ENCODE peak calls at places on chromosomes 12 and 14, in nine cellular contexts. Z is CD8-positive, alpha-beta T cell; R is lower lobe of right lung; N is psoas muscle; T is GM23338; P is endodermal cell; C is A549; K is pancreas; S is HL-60. J is an unnamed sample.

GRCh38 chr12:81705586-81705985 is 53.6 kb downstream of the PPFIA2 start:
- DNase-seq in P (no peak), T (no peak), N (no peak), C (no peak), S (no peak), Z (no peak), K (no peak), R (no peak), J (no peak)

GRCh38 chr12:56158926-56159461 is 835 bp downstream of the MYL6 start:
- DNase-seq in S (peak; percentile 76), R (peak; percentile 93), K (peak; percentile 81), C (peak; percentile 50), N (peak; percentile 78), T (peak; percentile 83), Z (no peak), P (peak; percentile 89), J (no peak)

GRCh38 chr12:1633459-1633858 is 4.4 kb downstream of the WNT5B start:
- DNase-seq in S (peak; percentile 70), N (no peak), K (no peak), Z (no peak), C (no peak), T (peak; percentile 16), P (no peak), R (no peak), J (no peak)

GRCh38 chr14:46769292-46769691 is 117.7 kb upstream of the RPL10L start:
- DNase-seq in P (no peak), S (no peak), K (no peak), T (no peak), R (no peak), Z (no peak), C (no peak), N (no peak), J (no peak)

GRCh38 chr12:123546281-123546680 is 12.8 kb upstream of the RILPL1 start:
- DNase-seq in C (peak; percentile 28), K (no peak), P (peak; percentile 61), S (no peak), N (no peak), T (no peak), R (no peak), Z (no peak), J (no peak)

GRCh38 chr14:100323121-100323941 is at the start of gene SLC25A47:
- DNase-seq in Z (no peak), C (no peak), N (no peak), R (no peak), S (no peak), T (no peak), K (no peak), P (peak; percentile 46), J (no peak)

GRCh38 chr12:106455100-106455499 is 97.6 kb downstream of the POLR3B start:
- DNase-seq in Z (no peak), C (no peak), T (no peak), K (no peak), P (no peak), N (no peak), S (peak; percentile 29), R (no peak), J (no peak)

GRCh38 chr12:13530966-13531365 is 334.4 kb downstream of the EMP1 start:
- DNase-seq in Z (no peak), T (no peak), C (no peak), N (no peak), K (no peak), S (no peak), R (peak; percentile 43), P (no peak), J (no peak)

GRCh38 chr12:104416160-104416559 is 40.6 kb upstream of the CHST11 start:
- DNase-seq in C (no peak), S (no peak), P (peak; percentile 60), R (no peak), K (no peak), N (no peak), T (no peak), Z (no peak), J (no peak)

GRCh38 chr14:34199585-34199984 is 248.7 kb upstream of the EGLN3 start:
- DNase-seq in K (no peak), Z (no peak), N (no peak), R (no peak), S (no peak), P (no peak), C (no peak), T (no peak), J (no peak)

GRCh38 chr12:95259368-95259767 is 41.8 kb downstream of the VEZT start:
- DNase-seq in C (no peak), K (no peak), P (no peak), S (no peak), R (no peak), T (no peak), N (no peak), Z (no peak), J (no peak)

GRCh38 chr12:96985515-96986362 is 78.7 kb downstream of the NEDD1 start:
- DNase-seq in C (peak; percentile 19), P (peak; percentile 89), S (no peak), N (no peak), K (peak; percentile 53), Z (peak; percentile 30), R (peak; percentile 51), T (peak; percentile 74), J (peak; percentile 26)

GRCh38 chr12:53069621-53070410 is 9.4 kb downstream of the SPRYD3 start:
- DNase-seq in Z (no peak), P (peak; percentile 53), N (peak; percentile 62), T (no peak), K (no peak), C (no peak), R (no peak), S (no peak), J (no peak)

GRCh38 chr12:53068811-53069585 is 10.2 kb downstream of the SPRYD3 start:
- DNase-seq in T (no peak), S (no peak), P (peak; percentile 58), C (no peak), K (no peak), Z (no peak), N (peak; percentile 35), R (no peak), J (no peak)

GRCh38 chr12:53071591-53072551 is 7.3 kb downstream of the SPRYD3 start:
- DNase-seq in S (no peak), C (no peak), K (no peak), R (no peak), Z (no peak), N (peak; percentile 82), P (peak; percentile 86), T (no peak), J (no peak)

GRCh38 chr12:53067993-53068770 is 11.0 kb downstream of the SPRYD3 start:
- DNase-seq in Z (no peak), R (no peak), N (no peak), S (no peak), C (no peak), K (no peak), P (peak; percentile 46), T (no peak), J (no peak)

DNA sequence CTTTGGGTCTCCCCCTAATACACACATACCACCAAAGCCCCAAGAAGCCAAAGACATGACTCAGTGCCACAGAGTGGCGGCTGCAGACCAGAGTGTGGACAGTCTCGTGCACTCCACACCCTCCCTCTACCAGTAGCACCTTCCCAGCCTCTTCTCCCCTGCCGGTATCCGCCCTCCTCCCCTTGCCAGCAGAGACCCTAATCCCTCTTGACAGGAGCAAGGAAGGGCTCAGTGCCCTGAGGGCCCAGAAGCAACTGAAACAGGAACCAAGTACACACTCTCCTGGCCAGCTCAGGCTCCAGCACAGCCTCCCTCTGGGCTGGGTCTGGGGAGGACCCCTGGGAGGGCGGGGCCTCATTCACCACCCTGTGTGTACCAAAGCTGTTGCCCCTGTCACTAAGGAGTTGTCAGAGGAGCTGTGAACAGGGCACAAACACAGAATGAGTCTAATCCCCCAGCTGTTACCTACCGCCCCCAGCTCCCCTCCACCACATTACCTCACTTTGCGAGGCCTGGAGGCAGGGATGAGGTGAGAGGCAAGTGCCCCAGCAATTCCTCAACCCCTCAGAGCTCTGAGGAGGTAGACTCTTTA is 8.2 kb downstream of the SPRYD3 start:
- DNase-seq in N (peak; percentile 20), C (no peak), Z (no peak), P (peak; percentile 77), S (no peak), K (no peak), T (no peak), R (no peak), J (no peak)
- H3K27ac ChIP-seq in N (peak overlapping the region; percentile 25), C (peak overlapping the region; percentile 26), Z (no peak overlapping the region), P (no peak overlapping the region), S (no peak overlapping the region), K (no peak overlapping the region), T (no peak overlapping the region), R (peak overlapping the region; percentile 36), J (no peak overlapping the region)

DNA sequence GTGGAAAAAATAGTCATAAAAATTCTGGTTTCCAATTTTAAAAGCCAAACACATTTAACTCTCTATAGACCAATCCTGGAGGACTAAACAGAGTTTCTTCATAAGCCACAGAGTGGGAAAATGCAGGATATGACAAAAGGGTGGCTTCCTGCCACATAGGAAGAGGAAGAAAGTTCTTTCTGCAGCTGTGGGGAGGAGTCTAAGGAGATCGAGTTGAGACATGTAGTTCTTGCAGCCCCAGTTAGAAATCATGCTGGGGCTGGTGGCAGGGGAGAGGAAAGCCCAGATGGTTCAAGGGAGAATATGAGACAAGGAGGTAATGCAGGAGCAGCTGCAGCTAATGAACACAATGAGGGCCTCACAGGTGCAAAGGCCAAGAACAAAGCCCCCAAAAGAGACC is 85.0 kb upstream of the ARID2 start:
- DNase-seq in N (no peak), Z (no peak), T (peak; percentile 12), K (no peak), S (peak; percentile 91), C (no peak), P (no peak), R (no peak), J (no peak)
- TF ChIP-seq CTCF in N (no peak), Z (no peak), T (no peak), K (no peak), S (no peak), C (no peak), P (no peak), R (no peak), J (no peak)

DNA sequence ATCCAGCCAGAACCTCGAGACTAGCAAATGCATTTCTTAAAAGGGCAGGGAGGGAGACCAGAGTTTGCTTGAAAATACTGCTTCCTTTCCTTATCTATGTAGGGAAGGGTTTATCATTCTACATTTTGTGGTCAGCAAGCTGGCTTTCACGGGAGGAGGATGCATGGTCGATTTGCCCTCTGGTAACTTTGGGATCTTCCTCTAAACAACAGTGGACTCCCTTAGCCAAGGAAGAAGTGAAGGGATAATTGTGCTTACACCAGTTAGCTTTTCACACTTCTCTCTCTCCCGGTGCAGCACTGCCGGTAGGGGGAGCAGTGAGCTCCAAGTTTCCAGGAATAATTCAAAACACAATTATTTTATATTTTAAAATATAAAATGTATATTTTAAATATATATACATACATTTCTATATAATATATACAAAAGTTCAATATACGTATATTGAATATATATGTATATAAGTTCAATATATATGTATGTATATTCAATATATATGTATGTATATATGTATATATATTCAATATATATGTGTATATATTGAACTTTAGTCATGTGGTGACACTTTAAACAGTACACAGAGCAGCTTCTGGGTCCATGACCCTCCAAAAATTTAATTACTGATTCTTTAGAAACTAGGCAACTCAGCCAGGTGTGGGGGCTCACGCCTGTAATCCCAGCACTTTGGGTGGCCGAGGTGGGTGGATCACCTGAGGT is 4.5 kb upstream of the ACACB start:
- DNase-seq in S (peak; percentile 28), R (peak; percentile 68), C (peak; percentile 72), Z (peak; percentile 46), K (no peak), N (peak; percentile 74), P (peak; percentile 89), T (peak; percentile 65), J (peak; percentile 45)
- H3K27ac ChIP-seq in S (no peak overlapping the region), R (peak overlapping the region; percentile 95), C (peak overlapping the region; percentile 90), Z (peak overlapping the region; percentile 73), K (peak overlapping the region; percentile 87), N (peak overlapping the region; percentile 97), P (peak overlapping the region; percentile 88), T (peak overlapping the region; percentile 22), J (peak overlapping the region; percentile 56)

GRCh38 chr14:86722612-86723253 is 1192.8 kb downstream of the FLRT2 start:
- DNase-seq in C (no peak), S (no peak), Z (no peak), P (no peak), K (no peak), T (no peak), R (no peak), N (no peak), J (no peak)

GRCh38 chr14:86723254-86723624 is 1193.3 kb downstream of the FLRT2 start:
- DNase-seq in T (no peak), P (no peak), Z (no peak), C (no peak), R (no peak), N (no peak), S (no peak), K (no peak), J (no peak)
- TF ChIP-seq CTCF in T (no peak), P (no peak), Z (no peak), C (no peak), R (no peak), N (no peak), S (no peak), K (no peak), J (no peak)

J was measured in CD4-positive, alpha-beta T cell.